ENCODE peak calls at places on chromosomes 16 and 17, in ten cellular contexts. S is AG09309; C is PC-9; Q is bronchial epithelial cell; V is mammary epithelial cell; D is CD8-positive, alpha-beta T cell; X is GM23338; W is GM13977; U is neural crest cell; M is OCI-LY7. Y is an unnamed sample.

GRCh38 chr17:44795421-44795820 is 34.7 kb downstream of the GJC1 start:
- DNase-seq in W (no peak), S (no peak), V (no peak), X (no peak), M (no peak), D (no peak), U (no peak), C (no peak), Q (no peak), Y (no peak)

GRCh38 chr17:68458260-68459029 is 1.1 kb upstream of the WIPI1 start:
- DNase-seq in S (no peak), X (no peak), W (no peak), M (peak; percentile 37), D (no peak), C (no peak), U (no peak), Q (no peak), V (no peak), Y (no peak)

GRCh38 chr17:57916925-57917858 is 38.0 kb downstream of the CUEDC1 start:
- DNase-seq in D (no peak), W (no peak), X (no peak), U (no peak), V (no peak), C (no peak), M (no peak), Q (no peak), S (no peak), Y (no peak)

GRCh38 chr17:77314601-77315000 is 173.8 kb downstream of the SEC14L1 start:
- DNase-seq in S (no peak), C (no peak), M (no peak), Q (no peak), X (no peak), V (no peak), D (no peak), W (no peak), U (no peak), Y (no peak)

GRCh38 chr16:85601730-85602401 is 11.3 kb upstream of the GSE1 start:
- DNase-seq in C (no peak), V (no peak), M (no peak), S (no peak), W (no peak), X (no peak), Q (no peak), U (no peak), D (no peak), Y (no peak)

GRCh38 chr16:1914084-1914608 is 4.1 kb downstream of the HS3ST6 start:
- DNase-seq in X (no peak), S (no peak), D (no peak), C (no peak), W (no peak), V (no peak), U (no peak), M (no peak), Q (no peak), Y (no peak)

GRCh38 chr17:78748730-78749317 is 33.2 kb downstream of the CYTH1 start:
- DNase-seq in C (no peak), W (no peak), D (peak; percentile 61), V (peak; percentile 86), Q (peak; percentile 88), U (no peak), M (peak; percentile 53), X (no peak), S (no peak), Y (peak; percentile 74)

GRCh38 chr17:21345236-21345635 is 30.9 kb upstream of the KCNJ12 start:
- DNase-seq in C (no peak), M (peak; percentile 41), V (peak; percentile 45), D (no peak), U (no peak), W (no peak), Q (no peak), S (no peak), X (no peak), Y (no peak)

GRCh38 chr17:18966831-18967624 is 15.1 kb downstream of the SLC5A10 start:
- DNase-seq in V (no peak), M (no peak), U (no peak), Q (no peak), X (peak; percentile 68), W (no peak), D (no peak), C (peak; percentile 53), S (no peak), Y (no peak)

GRCh38 chr17:76569607-76570279 is 15.9 kb downstream of the ST6GALNAC2 start:
- DNase-seq in W (no peak), U (no peak), X (peak; percentile 34), D (no peak), V (no peak), Q (no peak), S (no peak), M (no peak), C (peak; percentile 67), Y (no peak)

DNA sequence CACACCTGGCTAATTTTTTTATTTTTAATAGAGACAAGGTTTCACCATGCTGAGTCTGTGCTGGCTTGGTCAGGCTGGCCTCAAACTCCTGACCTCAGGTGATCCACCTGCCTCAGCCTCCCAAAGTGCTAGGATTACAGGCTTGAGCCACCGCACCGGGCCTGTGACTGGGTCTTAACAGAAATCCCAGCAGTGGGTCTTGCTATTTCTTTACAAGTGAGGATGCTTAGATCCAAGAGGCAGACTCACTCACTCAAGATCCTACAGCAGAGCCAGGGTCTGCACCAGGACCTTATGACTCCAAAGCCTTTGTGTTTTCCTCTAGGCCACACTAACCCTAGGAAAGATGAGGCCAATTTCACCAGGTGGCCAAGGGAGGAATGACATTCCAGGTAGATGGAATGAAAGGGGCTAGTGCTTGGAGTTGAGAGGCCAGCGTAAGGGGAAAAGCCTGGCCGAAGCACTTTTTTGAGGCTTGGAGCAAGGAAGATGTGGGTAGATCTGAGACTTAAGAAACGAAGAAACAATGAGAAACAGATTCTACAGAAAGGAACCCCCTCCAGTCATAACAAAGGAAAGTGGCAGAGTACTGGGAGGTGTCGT is 5.7 kb upstream of the STAT5A start:
- DNase-seq in M (no peak), W (peak; percentile 3), C (no peak), V (no peak), D (no peak), U (no peak), Q (no peak), S (no peak), X (peak; percentile 72), Y (no peak)
- TF ChIP-seq CTCF in M (no peak), W (no peak), C (no peak), V (no peak), D (no peak), U (no peak), Q (no peak), S (no peak), X (peak; percentile 39), Y (no peak)

GRCh38 chr17:29836643-29837042 is 93.4 kb downstream of the SSH2 start:
- DNase-seq in X (no peak), S (no peak), W (no peak), C (no peak), V (no peak), U (no peak), M (no peak), D (no peak), Q (no peak), Y (no peak)
- TF ChIP-seq CTCF in X (no peak), S (no peak), W (no peak), C (no peak), V (no peak), U (no peak), M (no peak), D (no peak), Q (no peak), Y (no peak)

DNA sequence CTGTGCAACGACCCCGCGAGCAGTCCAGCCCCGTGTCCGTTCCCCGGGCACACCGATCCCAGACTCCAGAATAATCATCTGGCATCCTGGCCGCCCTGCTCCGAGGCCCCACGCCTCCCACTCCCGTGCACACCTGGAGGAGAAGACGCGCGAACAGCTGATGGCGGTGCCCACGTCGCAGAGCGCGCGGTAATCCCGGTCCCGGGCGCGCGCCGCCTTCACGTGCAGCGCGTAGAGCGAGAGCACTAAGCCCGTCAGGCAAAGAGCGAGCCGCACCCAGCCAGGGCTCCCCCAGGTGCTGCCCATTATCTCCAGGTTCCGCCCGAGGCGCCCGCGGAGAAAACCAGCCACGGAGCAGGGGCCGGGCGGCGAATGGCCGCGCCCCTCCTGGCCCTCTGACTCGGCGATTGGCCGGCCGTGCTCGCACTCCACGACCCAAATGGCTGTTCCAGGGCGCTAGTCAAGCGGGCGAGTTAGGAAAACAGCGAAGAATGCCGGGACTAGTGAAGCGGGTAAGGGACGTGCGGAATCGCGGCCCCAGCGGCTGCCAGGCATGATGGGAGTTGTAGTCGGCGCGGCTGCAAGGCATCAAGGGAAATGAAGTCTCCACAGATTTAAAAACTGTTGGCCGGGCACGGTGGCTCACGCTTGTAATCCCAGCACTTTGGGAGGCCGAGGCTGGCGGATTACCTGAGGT is at the start of gene VKORC1:
- DNase-seq in V (peak; percentile 99), C (peak; percentile 99), W (peak; percentile 92), D (peak; percentile 65), Q (peak; percentile 96), X (peak; percentile 99), M (peak; percentile 92), U (peak; percentile 86), S (peak; percentile 89), Y (peak; percentile 69)
- TF ChIP-seq CTCF in V (no peak), C (no peak), W (no peak), D (no peak), Q (no peak), X (no peak), M (no peak), U (no peak), S (no peak), Y (no peak)

GRCh38 chr16:79415983-79416641 is 184.4 kb downstream of the MAF start:
- DNase-seq in S (no peak), X (no peak), W (no peak), U (no peak), V (no peak), Q (no peak), C (no peak), D (no peak), M (no peak), Y (peak; percentile 20)

GRCh38 chr16:79408355-79408754 is 192.2 kb downstream of the MAF start:
- DNase-seq in U (no peak), X (no peak), Q (no peak), D (no peak), V (no peak), M (no peak), S (no peak), W (no peak), C (no peak), Y (no peak)

GRCh38 chr16:79411805-79412204 is 188.7 kb downstream of the MAF start:
- DNase-seq in U (no peak), C (no peak), S (no peak), V (no peak), X (no peak), Q (no peak), D (no peak), M (no peak), W (no peak), Y (no peak)

GRCh38 chr16:79409970-79410369 is 190.6 kb downstream of the MAF start:
- DNase-seq in Q (no peak), M (peak; percentile 1), W (no peak), S (no peak), V (no peak), C (no peak), D (no peak), X (no peak), U (no peak), Y (no peak)

DNA sequence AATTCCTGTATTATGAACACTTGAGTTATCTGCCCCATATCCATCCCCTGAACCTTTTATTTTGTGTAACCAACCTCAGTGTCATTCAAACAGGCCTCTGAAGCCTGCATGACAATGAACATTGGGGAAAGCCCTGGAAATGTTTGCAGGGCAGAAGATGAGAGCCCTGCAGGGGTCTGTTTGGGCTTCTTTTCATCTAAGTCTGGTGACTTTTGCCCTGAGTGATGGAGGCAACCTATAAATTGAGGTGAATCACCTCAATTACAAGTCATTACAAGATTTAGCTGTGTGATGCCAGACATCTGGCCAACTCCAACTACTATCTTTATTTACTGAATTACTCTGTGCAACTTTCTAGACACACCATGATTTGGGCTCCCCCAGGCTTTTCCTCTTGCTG is 189.2 kb downstream of the MAF start:
- DNase-seq in V (no peak), S (no peak), Q (peak; percentile 2), U (no peak), D (no peak), W (no peak), C (no peak), M (no peak), X (no peak), Y (no peak)
- TF ChIP-seq CTCF in V (no peak), S (no peak), Q (no peak), U (no peak), D (no peak), W (no peak), C (no peak), M (no peak), X (no peak), Y (no peak)